ENCODE peak calls at places on chromosomes 2 and 18, in ten cellular contexts. One of them, this sample, is unnamed.

GRCh38 chr2:36403675-36404230 is 48.2 kb downstream of the CRIM1 start:
- DNase-seq in AG09309: peak
- DNase-seq in type B pancreatic cell: no peak
- DNase-seq in left lung: no peak
- DNase-seq in upper lobe of right lung: no peak
- DNase-seq in AG04449: peak
- DNase-seq in fibroblast of pulmonary artery: peak
- DNase-seq in ovary: no peak
- DNase-seq in hepatocyte: no peak
- DNase-seq in AG09319: no peak
- DNase-seq in this sample: no peak

GRCh38 chr2:143844986-143845385 is 674.9 kb downstream of the ZEB2 start:
- DNase-seq in AG09309: peak
- DNase-seq in type B pancreatic cell: no peak
- DNase-seq in left lung: no peak
- DNase-seq in upper lobe of right lung: no peak
- DNase-seq in AG04449: no peak
- DNase-seq in fibroblast of pulmonary artery: no peak
- DNase-seq in ovary: no peak
- DNase-seq in hepatocyte: no peak
- DNase-seq in AG09319: no peak
- DNase-seq in this sample: no peak

GRCh38 chr2:216700088-216700567 is 4.8 kb upstream of the IGFBP5 start:
- DNase-seq in AG09309: no peak
- DNase-seq in type B pancreatic cell: no peak
- DNase-seq in left lung: no peak
- DNase-seq in upper lobe of right lung: no peak
- DNase-seq in AG04449: no peak
- DNase-seq in fibroblast of pulmonary artery: no peak
- DNase-seq in ovary: no peak
- DNase-seq in hepatocyte: no peak
- DNase-seq in AG09319: no peak
- DNase-seq in this sample: no peak

GRCh38 chr18:58455318-58455950 is 173.5 kb downstream of the ALPK2 start:
- DNase-seq in AG09309: no peak
- DNase-seq in type B pancreatic cell: no peak
- DNase-seq in left lung: peak
- DNase-seq in upper lobe of right lung: no peak
- DNase-seq in AG04449: no peak
- DNase-seq in fibroblast of pulmonary artery: no peak
- DNase-seq in ovary: no peak
- DNase-seq in hepatocyte: no peak
- DNase-seq in AG09319: no peak
- DNase-seq in this sample: no peak

GRCh38 chr2:234981197-234982095 is 29.6 kb downstream of the SH3BP4 start:
- DNase-seq in AG09309: peak
- DNase-seq in type B pancreatic cell: no peak
- DNase-seq in left lung: peak
- DNase-seq in upper lobe of right lung: no peak
- DNase-seq in AG04449: peak
- DNase-seq in fibroblast of pulmonary artery: peak
- DNase-seq in ovary: peak
- DNase-seq in hepatocyte: peak
- DNase-seq in AG09319: peak
- DNase-seq in this sample: peak

GRCh38 chr2:157194097-157194688 is 63.3 kb upstream of the GALNT5 start:
- DNase-seq in AG09309: peak
- DNase-seq in type B pancreatic cell: no peak
- DNase-seq in left lung: no peak
- DNase-seq in upper lobe of right lung: no peak
- DNase-seq in AG04449: no peak
- DNase-seq in fibroblast of pulmonary artery: peak
- DNase-seq in ovary: no peak
- DNase-seq in hepatocyte: peak
- DNase-seq in AG09319: no peak
- DNase-seq in this sample: no peak

GRCh38 chr2:19504400-19505198 is 146.2 kb upstream of the OSR1 start:
- DNase-seq in AG09309: no peak
- DNase-seq in type B pancreatic cell: no peak
- DNase-seq in left lung: no peak
- DNase-seq in upper lobe of right lung: no peak
- DNase-seq in AG04449: no peak
- DNase-seq in fibroblast of pulmonary artery: no peak
- DNase-seq in ovary: no peak
- DNase-seq in hepatocyte: peak
- DNase-seq in AG09319: no peak
- DNase-seq in this sample: no peak

GRCh38 chr2:167833294-167833693 is 414.1 kb downstream of the STK39 start:
- DNase-seq in AG09309: no peak
- DNase-seq in type B pancreatic cell: no peak
- DNase-seq in left lung: no peak
- DNase-seq in upper lobe of right lung: no peak
- DNase-seq in AG04449: no peak
- DNase-seq in fibroblast of pulmonary artery: peak
- DNase-seq in ovary: no peak
- DNase-seq in hepatocyte: no peak
- DNase-seq in AG09319: no peak
- DNase-seq in this sample: no peak

GRCh38 chr2:96136123-96136720 is 2.1 kb downstream of the ASTL start:
- DNase-seq in AG09309: no peak
- DNase-seq in type B pancreatic cell: no peak
- DNase-seq in left lung: no peak
- DNase-seq in upper lobe of right lung: no peak
- DNase-seq in AG04449: no peak
- DNase-seq in fibroblast of pulmonary artery: no peak
- DNase-seq in ovary: no peak
- DNase-seq in hepatocyte: no peak
- DNase-seq in AG09319: no peak
- DNase-seq in this sample: no peak

GRCh38 chr2:148020036-148020357 is 540 bp downstream of the ORC4 start:
- DNase-seq in AG09309: no peak
- DNase-seq in type B pancreatic cell: no peak
- DNase-seq in left lung: no peak
- DNase-seq in upper lobe of right lung: no peak
- DNase-seq in AG04449: no peak
- DNase-seq in fibroblast of pulmonary artery: no peak
- DNase-seq in ovary: no peak
- DNase-seq in hepatocyte: no peak
- DNase-seq in AG09319: no peak
- DNase-seq in this sample: no peak

GRCh38 chr18:48888681-48889080 is 62.1 kb downstream of the SMAD7 start:
- DNase-seq in AG09309: no peak
- DNase-seq in type B pancreatic cell: no peak
- DNase-seq in left lung: no peak
- DNase-seq in upper lobe of right lung: no peak
- DNase-seq in AG04449: no peak
- DNase-seq in fibroblast of pulmonary artery: no peak
- DNase-seq in ovary: no peak
- DNase-seq in hepatocyte: no peak
- DNase-seq in AG09319: no peak
- DNase-seq in this sample: no peak

GRCh38 chr18:48887294-48887904 is 63.4 kb downstream of the SMAD7 start:
- DNase-seq in AG09309: no peak
- DNase-seq in type B pancreatic cell: no peak
- DNase-seq in left lung: peak
- DNase-seq in upper lobe of right lung: peak
- DNase-seq in AG04449: no peak
- DNase-seq in fibroblast of pulmonary artery: no peak
- DNase-seq in ovary: peak
- DNase-seq in hepatocyte: no peak
- DNase-seq in AG09319: no peak
- DNase-seq in this sample: no peak

GRCh38 chr18:48889981-48890735 is 60.6 kb downstream of the SMAD7 start:
- DNase-seq in AG09309: no peak
- DNase-seq in type B pancreatic cell: no peak
- DNase-seq in left lung: no peak
- DNase-seq in upper lobe of right lung: peak
- DNase-seq in AG04449: no peak
- DNase-seq in fibroblast of pulmonary artery: no peak
- DNase-seq in ovary: peak
- DNase-seq in hepatocyte: no peak
- DNase-seq in AG09319: no peak
- DNase-seq in this sample: no peak

GRCh38 chr18:48887905-48888531 is 62.7 kb downstream of the SMAD7 start:
- DNase-seq in AG09309: no peak
- DNase-seq in type B pancreatic cell: no peak
- DNase-seq in left lung: no peak
- DNase-seq in upper lobe of right lung: peak
- DNase-seq in AG04449: no peak
- DNase-seq in fibroblast of pulmonary artery: no peak
- DNase-seq in ovary: no peak
- DNase-seq in hepatocyte: no peak
- DNase-seq in AG09319: no peak
- DNase-seq in this sample: no peak

DNA sequence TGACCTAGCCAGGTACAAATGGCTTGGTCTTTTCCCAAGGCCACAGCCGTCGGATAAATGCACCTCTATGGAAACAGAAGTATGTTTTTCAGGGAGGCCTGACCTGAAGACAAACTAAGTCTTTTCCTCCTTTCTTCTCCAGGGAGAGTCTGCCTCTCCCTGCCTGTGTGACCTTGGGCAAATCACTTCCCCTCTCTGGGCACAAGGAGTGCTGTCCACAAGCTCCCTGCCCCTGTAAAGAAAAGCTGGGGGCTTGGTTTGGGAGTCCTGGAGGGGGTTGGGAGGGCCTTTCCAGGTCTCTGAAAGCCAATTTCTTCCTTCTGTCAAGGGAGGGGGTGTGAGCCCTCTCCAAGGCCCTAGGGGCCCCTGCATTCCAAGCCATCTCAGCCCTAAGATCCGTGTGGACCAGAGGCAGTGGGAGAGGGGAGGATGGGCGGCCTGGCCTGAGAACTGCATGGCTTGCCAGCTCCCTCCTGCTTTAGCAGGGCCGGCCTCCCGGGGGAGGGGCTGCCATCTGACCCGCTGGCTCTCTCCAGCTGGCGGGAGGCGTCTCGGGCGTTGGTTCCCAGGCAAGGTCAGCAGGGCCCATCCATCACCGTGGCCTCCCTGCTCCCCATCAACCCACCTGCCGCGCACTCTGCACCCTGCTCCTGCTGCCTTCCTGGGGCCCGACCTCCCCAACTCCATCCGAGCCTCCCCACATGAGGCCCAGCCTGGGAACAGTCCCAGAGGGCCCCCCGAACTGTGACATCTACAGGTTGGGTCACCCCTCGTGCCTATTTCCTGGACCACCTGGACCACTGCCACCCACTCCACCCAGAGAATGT is 61.4 kb downstream of the SMAD7 start:
- DNase-seq in AG09309: no peak
- DNase-seq in type B pancreatic cell: no peak
- DNase-seq in left lung: peak
- DNase-seq in upper lobe of right lung: peak
- DNase-seq in AG04449: no peak
- DNase-seq in fibroblast of pulmonary artery: peak
- DNase-seq in ovary: peak
- DNase-seq in hepatocyte: peak
- DNase-seq in AG09319: no peak
- DNase-seq in this sample: no peak
- TF ChIP-seq CTCF in AG09309: no peak
- TF ChIP-seq CTCF in type B pancreatic cell: no peak
- TF ChIP-seq CTCF in left lung: no peak
- TF ChIP-seq CTCF in upper lobe of right lung: no peak
- TF ChIP-seq CTCF in AG04449: no peak
- TF ChIP-seq CTCF in fibroblast of pulmonary artery: no peak
- TF ChIP-seq CTCF in ovary: no peak
- TF ChIP-seq CTCF in hepatocyte: no peak
- TF ChIP-seq CTCF in AG09319: no peak
- TF ChIP-seq CTCF in this sample: no peak

GRCh38 chr2:174292908-174293307 is 41.8 kb upstream of the SP9 start:
- DNase-seq in AG09309: no peak
- DNase-seq in type B pancreatic cell: no peak
- DNase-seq in left lung: no peak
- DNase-seq in upper lobe of right lung: no peak
- DNase-seq in AG04449: no peak
- DNase-seq in fibroblast of pulmonary artery: no peak
- DNase-seq in ovary: no peak
- DNase-seq in hepatocyte: no peak
- DNase-seq in AG09319: no peak
- DNase-seq in this sample: no peak
- TF ChIP-seq CTCF in AG09309: no peak
- TF ChIP-seq CTCF in type B pancreatic cell: no peak
- TF ChIP-seq CTCF in left lung: no peak
- TF ChIP-seq CTCF in upper lobe of right lung: no peak
- TF ChIP-seq CTCF in AG04449: no peak
- TF ChIP-seq CTCF in fibroblast of pulmonary artery: no peak
- TF ChIP-seq CTCF in ovary: no peak
- TF ChIP-seq CTCF in hepatocyte: no peak
- TF ChIP-seq CTCF in AG09319: no peak
- TF ChIP-seq CTCF in this sample: no peak

DNA sequence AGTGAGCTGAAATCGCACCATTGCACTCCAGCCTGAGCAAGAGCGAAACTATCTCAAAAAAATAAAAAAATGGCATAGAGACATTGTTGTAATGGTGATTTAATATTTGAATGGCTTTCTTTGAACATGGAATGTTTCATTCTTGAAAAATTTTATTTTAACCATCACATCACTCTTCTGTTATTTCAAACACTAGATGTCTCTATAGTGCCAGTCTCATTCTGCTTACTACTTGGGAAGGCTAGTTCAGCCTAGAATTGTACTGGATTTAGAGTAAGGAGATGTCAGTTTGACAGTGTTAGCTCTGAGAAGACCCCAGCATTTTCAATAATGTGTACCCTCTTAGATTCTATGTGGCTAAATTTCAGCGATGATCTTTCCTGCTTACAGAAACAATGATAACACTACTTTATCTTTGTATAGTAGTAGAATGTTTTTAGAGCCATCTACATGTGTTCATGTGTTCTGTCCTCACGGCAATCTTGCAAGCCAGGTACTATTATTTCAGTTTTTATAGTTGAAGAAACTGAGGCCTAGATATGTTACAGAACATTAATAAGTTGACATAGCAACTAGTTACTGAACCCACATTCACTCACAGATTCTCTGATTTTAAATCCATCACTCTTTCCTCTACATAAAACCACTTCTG is 142.9 kb upstream of the ZSWIM2 start:
- DNase-seq in AG09309: no peak
- DNase-seq in type B pancreatic cell: no peak
- DNase-seq in left lung: no peak
- DNase-seq in upper lobe of right lung: no peak
- DNase-seq in AG04449: no peak
- DNase-seq in fibroblast of pulmonary artery: peak
- DNase-seq in ovary: no peak
- DNase-seq in hepatocyte: no peak
- DNase-seq in AG09319: no peak
- DNase-seq in this sample: no peak
- TF ChIP-seq CTCF in AG09309: no peak
- TF ChIP-seq CTCF in type B pancreatic cell: no peak
- TF ChIP-seq CTCF in left lung: no peak
- TF ChIP-seq CTCF in upper lobe of right lung: peak
- TF ChIP-seq CTCF in AG04449: no peak
- TF ChIP-seq CTCF in fibroblast of pulmonary artery: peak
- TF ChIP-seq CTCF in ovary: no peak
- TF ChIP-seq CTCF in hepatocyte: peak
- TF ChIP-seq CTCF in AG09319: no peak
- TF ChIP-seq CTCF in this sample: no peak

DNA sequence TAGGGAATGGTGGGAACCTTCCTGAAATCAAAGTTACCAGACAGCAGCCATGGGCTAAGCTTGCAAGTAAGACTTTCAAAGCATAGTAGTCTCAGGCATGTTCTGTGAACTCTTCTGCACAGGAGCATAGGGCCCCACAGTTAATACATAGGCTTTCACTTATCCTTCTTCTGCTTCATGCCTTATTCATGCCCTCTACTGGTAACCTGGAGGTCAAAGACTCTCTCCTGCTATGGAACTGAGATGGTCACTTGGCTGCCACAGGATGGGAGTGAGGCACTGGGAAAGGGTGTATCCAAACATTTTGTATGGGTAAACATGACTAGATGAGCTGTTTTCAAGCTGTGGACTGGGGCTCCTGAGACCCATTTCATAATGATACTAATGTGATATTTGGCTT is 49.1 kb upstream of the ZNF638 start:
- DNase-seq in AG09309: no peak
- DNase-seq in type B pancreatic cell: no peak
- DNase-seq in left lung: no peak
- DNase-seq in upper lobe of right lung: no peak
- DNase-seq in AG04449: no peak
- DNase-seq in fibroblast of pulmonary artery: no peak
- DNase-seq in ovary: no peak
- DNase-seq in hepatocyte: no peak
- DNase-seq in AG09319: no peak
- DNase-seq in this sample: no peak
- TF ChIP-seq CTCF in AG09309: peak
- TF ChIP-seq CTCF in type B pancreatic cell: no peak
- TF ChIP-seq CTCF in left lung: no peak
- TF ChIP-seq CTCF in upper lobe of right lung: no peak
- TF ChIP-seq CTCF in AG04449: no peak
- TF ChIP-seq CTCF in fibroblast of pulmonary artery: no peak
- TF ChIP-seq CTCF in ovary: no peak
- TF ChIP-seq CTCF in hepatocyte: no peak
- TF ChIP-seq CTCF in AG09319: no peak
- TF ChIP-seq CTCF in this sample: no peak

This sample was measured in AG04450.